ENCODE peak calls at places on chromosome 12, in six cellular contexts. X, S, E, J, C and H are unnamed samples.

GRCh38 chr12:45582536-45582935 is 147.0 kb upstream of the ARID2 start:
- DNase-seq in X (no peak), S (no peak), E (no peak), J (no peak), C (no peak), H (no peak)

GRCh38 chr12:80352476-80352875 is 91.6 kb upstream of the PTPRQ start:
- DNase-seq in X (no peak), S (no peak), E (no peak), J (no peak), C (no peak), H (no peak)

GRCh38 chr12:112207397-112207924 is 82.1 kb downstream of the TRAFD1 start:
- DNase-seq in X (no peak), S (no peak), E (no peak), J (no peak), C (no peak), H (no peak)

GRCh38 chr12:72510772-72511171 is 238.6 kb downstream of the TRHDE start:
- DNase-seq in X (no peak), S (no peak), E (no peak), J (no peak), C (no peak), H (no peak)

GRCh38 chr12:16828891-16829290 is 222.9 kb upstream of the LMO3 start:
- DNase-seq in X (no peak), S (no peak), E (no peak), J (no peak), C (no peak), H (no peak)

GRCh38 chr12:64124511-64125197 is 97.4 kb downstream of the KICS2 start:
- DNase-seq in X (no peak), S (no peak), E (no peak), J (no peak), C (no peak), H (no peak)

GRCh38 chr12:108129017-108129812 is at the start of gene WSCD2:
- DNase-seq in X (peak), S (no peak), E (peak), J (peak), C (peak), H (peak)

GRCh38 chr12:101727098-101727497 is 12.2 kb downstream of the SYCP3 start:
- DNase-seq in X (no peak), S (no peak), E (no peak), J (no peak), C (no peak), H (no peak)

GRCh38 chr12:109446869-109447268 is 30.2 kb downstream of the KCTD10 start:
- DNase-seq in X (no peak), S (no peak), E (no peak), J (no peak), C (no peak), H (no peak)

GRCh38 chr12:1093166-1093751 is 102.2 kb downstream of the ERC1 start:
- DNase-seq in X (no peak), S (no peak), E (peak), J (no peak), C (peak), H (no peak)

GRCh38 chr12:85509857-85510256 is 229.8 kb downstream of the ALX1 start:
- DNase-seq in X (no peak), S (no peak), E (no peak), J (no peak), C (no peak), H (no peak)

GRCh38 chr12:50314629-50315312 is 31.5 kb upstream of the LIMA1 start:
- DNase-seq in X (no peak), S (no peak), E (peak), J (no peak), C (peak), H (peak)

GRCh38 chr12:52454411-52455201 is 2.7 kb upstream of the KRT6B start:
- DNase-seq in X (no peak), S (no peak), E (no peak), J (no peak), C (no peak), H (no peak)

GRCh38 chr12:111180830-111181726 is 187.8 kb downstream of the PHETA1 start:
- DNase-seq in X (peak), S (no peak), E (no peak), J (no peak), C (peak), H (no peak)

GRCh38 chr12:46382425-46382973 is 9.9 kb upstream of the SLC38A2 start:
- DNase-seq in X (peak), S (no peak), E (no peak), J (no peak), C (no peak), H (no peak)

GRCh38 chr12:84599539-84599938 is 313.1 kb downstream of the SLC6A15 start:
- DNase-seq in X (no peak), S (no peak), E (no peak), J (no peak), C (no peak), H (no peak)

GRCh38 chr12:48489012-48489411 is 6.7 kb downstream of the C12orf54 start:
- DNase-seq in X (no peak), S (no peak), E (peak), J (no peak), C (no peak), H (no peak)

GRCh38 chr12:47828967-47829482 is 9.3 kb upstream of the HDAC7 start:
- DNase-seq in X (peak), S (no peak), E (no peak), J (no peak), C (peak), H (peak)

GRCh38 chr12:49059385-49060232 is 985 bp downstream of the KMT2D start:
- DNase-seq in X (peak), S (no peak), E (peak), J (no peak), C (peak), H (no peak)

GRCh38 chr12:3594966-3595365 is 104.0 kb downstream of the PRMT8 start:
- DNase-seq in X (no peak), S (no peak), E (no peak), J (no peak), C (no peak), H (no peak)

GRCh38 chr12:3592856-3593625 is 102.0 kb downstream of the PRMT8 start:
- DNase-seq in X (no peak), S (no peak), E (no peak), J (no peak), C (no peak), H (no peak)

GRCh38 chr12:3595721-3596120 is 104.7 kb downstream of the PRMT8 start:
- DNase-seq in X (no peak), S (no peak), E (no peak), J (no peak), C (no peak), H (no peak)

GRCh38 chr12:3596703-3597472 is 105.9 kb downstream of the PRMT8 start:
- DNase-seq in X (no peak), S (no peak), E (no peak), J (no peak), C (no peak), H (no peak)

GRCh38 chr12:3593906-3594305 is 102.9 kb downstream of the PRMT8 start:
- DNase-seq in X (no peak), S (no peak), E (no peak), J (no peak), C (no peak), H (no peak)
- TF ChIP-seq CTCF in X (no peak), S (no peak), E (no peak), J (no peak), C (no peak), H (no peak)

GRCh38 chr12:119505001-119505400 is 88.6 kb upstream of the TMEM233 start:
- DNase-seq in X (no peak), S (no peak), E (no peak), J (no peak), C (no peak), H (no peak)

DNA sequence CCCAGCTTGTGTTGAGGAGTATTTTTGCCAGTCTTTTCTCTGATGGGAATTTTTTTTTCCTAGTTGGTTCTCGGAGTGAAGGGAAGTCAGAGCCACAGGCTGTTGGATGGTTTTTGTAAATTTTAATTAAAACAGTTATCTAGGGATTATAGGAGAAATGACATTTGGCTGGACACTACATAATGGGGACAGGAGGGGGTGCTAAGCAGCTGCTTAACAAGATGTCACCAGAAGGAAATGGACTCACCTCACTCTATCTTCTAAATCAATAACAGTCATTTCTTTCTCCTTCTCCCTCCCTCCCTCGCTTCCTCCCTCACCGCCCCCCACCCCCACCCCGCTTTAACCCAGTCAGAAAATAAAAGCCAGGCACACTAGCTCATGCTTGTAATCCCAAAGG is 93.4 kb upstream of the TMEM233 start:
- DNase-seq in X (no peak), S (no peak), E (no peak), J (no peak), C (no peak), H (no peak)
- TF ChIP-seq CTCF in X (no peak), S (no peak), E (no peak), J (no peak), C (no peak), H (no peak)

GRCh38 chr12:6958609-6959375 is 7.6 kb downstream of the PTPN6 start:
- DNase-seq in X (no peak), S (no peak), E (peak), J (no peak), C (no peak), H (no peak)
- TF ChIP-seq CTCF in X (no peak), S (no peak), E (no peak), J (no peak), C (no peak), H (no peak)

GRCh38 chr12:119676573-119676972 is 8.6 kb downstream of the PRKAB1 start:
- DNase-seq in X (no peak), S (no peak), E (no peak), J (no peak), C (no peak), H (no peak)
- TF ChIP-seq CTCF in X (no peak), S (no peak), E (peak), J (no peak), C (no peak), H (no peak)

GRCh38 chr12:18982226-18982949 is 147.1 kb upstream of the PLEKHA5 start:
- DNase-seq in X (no peak), S (no peak), E (no peak), J (no peak), C (no peak), H (no peak)

GRCh38 chr12:18981732-18982131 is 147.8 kb upstream of the PLEKHA5 start:
- DNase-seq in X (no peak), S (no peak), E (no peak), J (no peak), C (no peak), H (no peak)

DNA sequence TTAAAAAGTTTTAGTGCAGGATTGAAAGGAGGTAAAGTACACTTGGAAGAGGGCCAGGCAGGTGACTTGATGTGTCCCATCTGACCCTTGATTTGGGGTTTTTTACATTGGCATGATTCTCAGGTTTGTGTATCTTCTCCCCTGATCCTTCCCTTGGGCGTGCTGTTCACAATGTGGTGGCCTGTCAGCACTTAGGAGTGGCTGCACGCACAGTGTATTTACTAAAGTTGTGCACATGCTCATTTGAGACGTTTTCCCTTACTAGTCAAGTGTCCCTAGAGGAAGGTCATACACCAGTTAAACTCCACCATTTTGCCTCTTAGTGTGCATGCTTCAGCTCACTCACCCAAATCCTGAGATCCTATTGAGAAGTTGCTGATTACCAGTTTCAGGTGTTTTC is 145.7 kb upstream of the PLEKHA5 start:
- DNase-seq in X (no peak), S (no peak), E (no peak), J (no peak), C (no peak), H (no peak)
- TF ChIP-seq CTCF in X (no peak), S (no peak), E (no peak), J (no peak), C (no peak), H (no peak)

DNA sequence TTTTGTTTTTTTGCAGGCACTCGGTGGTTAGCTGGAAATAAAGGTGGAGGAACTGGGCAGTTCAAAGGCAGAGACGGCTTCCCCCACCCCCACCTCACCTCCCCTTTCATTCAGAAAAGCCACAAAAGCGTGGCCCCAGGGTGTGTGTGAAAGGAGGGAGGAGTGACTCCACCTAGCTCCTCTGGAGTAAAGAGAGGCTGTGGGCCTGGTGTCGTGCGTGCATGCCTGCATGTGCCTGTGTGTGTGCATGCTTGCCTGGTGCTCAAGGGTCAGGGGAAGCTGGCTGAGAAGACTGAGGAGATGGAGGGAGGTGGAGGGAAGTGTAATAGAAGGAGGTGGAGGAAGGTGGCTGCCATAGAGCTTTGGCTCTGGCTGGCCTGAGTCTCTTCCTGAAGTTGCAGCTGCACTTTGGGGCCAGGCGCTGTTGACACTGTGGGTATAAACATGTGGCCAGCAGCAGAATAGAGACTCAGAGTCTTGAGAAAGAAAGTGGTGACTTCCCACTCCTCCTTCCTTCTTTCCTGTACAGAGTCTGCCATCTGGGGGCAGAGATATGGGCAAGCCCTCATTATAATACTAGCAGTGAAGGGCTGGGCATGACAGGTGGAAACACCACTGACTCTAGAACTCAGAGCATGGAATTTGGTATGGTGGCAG is 36.9 kb upstream of the SINHCAF start:
- DNase-seq in X (peak), S (no peak), E (peak), J (no peak), C (no peak), H (no peak)
- TF ChIP-seq CTCF in X (no peak), S (peak), E (peak), J (no peak), C (no peak), H (no peak)

DNA sequence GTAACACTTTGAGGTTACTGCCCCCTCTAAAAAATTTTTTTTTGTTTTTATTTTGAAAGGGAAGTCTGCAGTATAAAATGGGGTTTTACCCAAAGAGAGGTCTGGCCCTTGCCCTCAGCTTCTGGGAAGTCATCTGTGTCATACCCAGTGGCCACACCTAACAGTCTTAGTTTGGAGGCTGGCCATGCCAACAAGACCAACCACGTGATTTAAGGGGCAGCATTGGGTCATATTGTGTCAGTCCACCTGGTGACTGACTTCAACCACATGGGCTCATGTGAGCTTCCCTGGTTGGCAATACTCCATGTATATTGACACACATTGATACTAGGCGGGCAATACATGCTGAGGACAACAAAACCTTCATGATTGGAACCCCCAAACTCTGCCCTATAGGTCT is 173.9 kb downstream of the GXYLT1 start:
- DNase-seq in X (no peak), S (no peak), E (no peak), J (no peak), C (no peak), H (no peak)
- TF ChIP-seq CTCF in X (no peak), S (no peak), E (no peak), J (no peak), C (no peak), H (no peak)

GRCh38 chr12:42338280-42338679 is 12.3 kb downstream of the PPHLN1 start:
- DNase-seq in X (no peak), S (no peak), E (no peak), J (no peak), C (no peak), H (no peak)
- TF ChIP-seq CTCF in X (no peak), S (no peak), E (no peak), J (no peak), C (no peak), H (no peak)

DNA sequence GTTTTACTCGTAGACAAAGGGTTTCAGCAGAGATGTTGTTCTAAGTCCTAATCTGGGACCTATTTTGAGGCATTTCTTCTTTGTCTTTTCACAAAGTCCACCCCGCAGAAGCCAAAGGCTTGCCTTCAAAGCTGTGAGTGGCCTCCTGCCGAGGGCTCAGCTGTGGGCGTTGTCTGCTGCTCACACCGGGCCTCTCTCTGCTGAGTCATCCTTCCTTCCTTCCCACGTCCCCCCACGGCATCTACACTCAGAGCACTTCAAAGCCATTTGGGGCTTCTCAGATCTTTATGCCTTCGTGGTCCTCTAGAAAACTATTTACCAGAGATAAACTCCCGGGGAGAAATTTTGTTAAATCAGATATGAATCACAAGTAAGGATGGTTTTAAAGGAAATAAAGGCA is 115.9 kb upstream of the TMPO start:
- DNase-seq in X (no peak), S (no peak), E (peak), J (no peak), C (peak), H (no peak)
- TF ChIP-seq CTCF in X (no peak), S (no peak), E (no peak), J (no peak), C (no peak), H (no peak)

DNA sequence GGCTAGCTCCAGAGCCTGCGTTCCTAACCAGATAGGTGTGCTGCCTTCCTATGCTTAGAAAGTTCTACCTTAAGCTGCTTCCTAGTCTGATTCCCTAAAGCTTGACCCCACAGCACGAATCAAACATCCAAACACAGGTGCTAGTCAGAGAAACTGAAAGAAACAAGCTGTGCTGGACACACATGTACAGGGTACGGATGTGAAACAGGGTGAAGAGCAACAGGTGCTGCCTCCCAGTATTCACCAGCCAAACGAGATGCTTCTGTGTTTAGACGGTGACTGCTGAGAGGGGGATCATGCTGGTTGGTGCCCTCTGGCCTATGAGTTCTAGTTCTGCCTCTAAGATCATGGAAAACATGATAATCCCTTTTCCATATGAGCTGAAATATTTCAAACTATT is 105.3 kb downstream of the GRIP1 start:
- DNase-seq in X (no peak), S (no peak), E (no peak), J (no peak), C (no peak), H (no peak)
- TF ChIP-seq CTCF in X (no peak), S (no peak), E (no peak), J (no peak), C (no peak), H (no peak)